ENCODE peak calls at places on chromosomes 4 and X, in eight cellular contexts. S is effector memory CD4-positive, alpha-beta T cell; H is AG04450; Y is colonic mucosa; J is OCI-LY7; K is CD8-positive, alpha-beta memory T cell; Z is brain microvascular endothelial cell; R is astrocyte of the cerebellum. A is an unnamed sample.

GRCh38 chr4:149441338-149441737 is 374.3 kb downstream of the IQCM start:
- DNase-seq in Y (no peak), Z (peak), J (no peak), K (no peak), H (no peak), S (no peak), R (peak), A (peak)

GRCh38 chrX:138856881-138857280 is 145.4 kb upstream of the FGF13 start:
- DNase-seq in R (no peak), H (no peak), J (no peak), S (no peak), Z (no peak), Y (no peak), K (no peak), A (no peak)

GRCh38 chr4:101071241-101071640 is 276.1 kb downstream of the PPP3CA start:
- DNase-seq in K (no peak), S (no peak), Z (no peak), H (no peak), J (no peak), R (no peak), Y (no peak), A (no peak)

GRCh38 chrX:54921427-54922021 is 900 bp downstream of the TRO start:
- DNase-seq in K (no peak), Y (peak), J (no peak), H (peak), R (peak), S (no peak), Z (peak), A (peak)

GRCh38 chr4:38757945-38758344 is 24.8 kb downstream of the TLR10 start:
- DNase-seq in S (no peak), R (no peak), Z (no peak), K (no peak), H (no peak), Y (no peak), J (peak), A (no peak)

GRCh38 chrX:40663880-40664630 is 16.7 kb upstream of the CXorf38 start:
- DNase-seq in R (no peak), Z (peak), S (no peak), K (no peak), H (no peak), Y (no peak), J (no peak), A (no peak)

GRCh38 chr4:41535911-41536361 is 2.0 kb upstream of the LIMCH1 start:
- DNase-seq in K (no peak), Z (no peak), H (no peak), J (no peak), S (no peak), Y (no peak), R (no peak), A (no peak)

GRCh38 chr4:48687313-48687712 is 92.8 kb downstream of the FRYL start:
- DNase-seq in H (no peak), Y (no peak), R (no peak), S (no peak), J (no peak), Z (no peak), K (no peak), A (no peak)

GRCh38 chr4:88244821-88245579 is 39.4 kb downstream of the PPM1K start:
- DNase-seq in J (peak), R (no peak), Y (no peak), S (peak), K (peak), Z (no peak), H (no peak), A (no peak)

GRCh38 chr4:29423836-29424721 is 1296.1 kb upstream of the PCDH7 start:
- DNase-seq in S (no peak), R (peak), H (peak), Y (no peak), Z (peak), J (no peak), K (no peak), A (peak)

GRCh38 chrX:20274121-20274520 is 7.4 kb upstream of the RPS6KA3 start:
- DNase-seq in S (no peak), K (no peak), H (no peak), J (no peak), Z (no peak), Y (no peak), R (no peak), A (no peak)

GRCh38 chrX:108993909-108994308 is 257.5 kb upstream of the IRS4 start:
- DNase-seq in S (no peak), R (no peak), Z (no peak), Y (no peak), H (no peak), K (no peak), J (no peak), A (no peak)

GRCh38 chr4:105225500-105225899 is 78.8 kb downstream of the TET2 start:
- DNase-seq in J (no peak), H (no peak), R (no peak), S (no peak), Y (no peak), Z (peak), K (no peak), A (no peak)

GRCh38 chrX:11461181-11462001 is 168.2 kb downstream of the AMELX start:
- DNase-seq in J (no peak), H (no peak), S (no peak), Z (peak), Y (no peak), R (no peak), K (no peak), A (no peak)

GRCh38 chr4:137609693-137610450 is 77.6 kb upstream of the PCDH18 start:
- DNase-seq in K (no peak), J (no peak), R (no peak), S (no peak), Y (no peak), H (peak), Z (peak), A (peak)

GRCh38 chr4:38983756-38984647 is 48.2 kb downstream of the TMEM156 start:
- DNase-seq in K (no peak), J (no peak), Z (no peak), H (no peak), S (no peak), Y (no peak), R (no peak), A (peak)

GRCh38 chrX:116499780-116500179 is 37.0 kb upstream of the CT83 start:
- DNase-seq in K (no peak), R (no peak), J (no peak), Y (no peak), Z (peak), S (no peak), H (no peak), A (peak)

GRCh38 chr4:168636506-168637176 is 139.8 kb downstream of the PALLD start:
- DNase-seq in J (no peak), K (no peak), S (no peak), R (no peak), H (no peak), Z (peak), Y (no peak), A (peak)

GRCh38 chr4:130849985-130850632 is 1754.2 kb downstream of the C4orf33 start:
- DNase-seq in Z (no peak), S (no peak), J (no peak), K (no peak), H (no peak), R (peak), Y (no peak), A (peak)

GRCh38 chr4:122434285-122434684 is 22.2 kb downstream of the IL2 start:
- DNase-seq in Z (no peak), K (no peak), H (no peak), Y (no peak), R (no peak), S (no peak), J (no peak), A (no peak)

GRCh38 chrX:9164535-9165425 is 130.9 kb upstream of the FAM9B start:
- DNase-seq in J (no peak), R (no peak), Y (no peak), H (no peak), K (no peak), Z (no peak), S (no peak), A (no peak)

GRCh38 chrX:4435905-4436304 is 722.5 kb upstream of the PRKX start:
- DNase-seq in R (no peak), H (no peak), Z (no peak), S (no peak), Y (no peak), J (no peak), K (no peak), A (no peak)

GRCh38 chrX:149274516-149275105 is 230.5 kb downstream of the IDS start:
- DNase-seq in Y (no peak), K (no peak), H (no peak), R (no peak), S (no peak), Z (peak), J (no peak), A (no peak)

GRCh38 chrX:129706395-129707072 is 32.2 kb upstream of the XPNPEP2 start:
- DNase-seq in K (no peak), J (no peak), Y (no peak), Z (no peak), S (no peak), R (no peak), H (no peak), A (no peak)

GRCh38 chrX:123338240-123338639 is 154.2 kb downstream of the GRIA3 start:
- DNase-seq in Z (no peak), H (no peak), J (no peak), R (no peak), Y (no peak), S (no peak), K (no peak), A (no peak)

GRCh38 chr4:159267940-159268327 is 165.1 kb downstream of the RAPGEF2 start:
- DNase-seq in K (no peak), J (no peak), Y (no peak), R (no peak), H (no peak), Z (no peak), S (no peak), A (no peak)

GRCh38 chr4:113559947-113560346 is 201.6 kb downstream of the CAMK2D start:
- DNase-seq in J (no peak), K (no peak), S (no peak), Y (no peak), R (no peak), H (no peak), Z (no peak), A (no peak)

GRCh38 chrX:73577368-73577767 is 14.4 kb downstream of the CHIC1 start:
- DNase-seq in J (no peak), S (no peak), H (peak), Z (peak), Y (no peak), K (no peak), R (peak), A (peak)

GRCh38 chrX:15404712-15405111 is 20.5 kb upstream of the VEGFD start:
- DNase-seq in S (no peak), Z (no peak), Y (peak), J (no peak), H (no peak), R (no peak), K (no peak), A (no peak)

GRCh38 chrX:8520791-8521190 is 56.2 kb downstream of the VCX3B start:
- DNase-seq in S (no peak), K (no peak), R (peak), J (no peak), Y (no peak), Z (no peak), H (no peak), A (no peak)

GRCh38 chr4:52780627-52781354 is 29.6 kb upstream of the ERVMER34-1 start:
- DNase-seq in Y (no peak), J (peak), R (no peak), S (no peak), Z (peak), K (no peak), H (no peak), A (no peak)

GRCh38 chr4:139282375-139283075 is 2.5 kb upstream of the MGARP start:
- DNase-seq in Z (peak), J (no peak), R (no peak), K (no peak), Y (no peak), S (no peak), H (no peak), A (no peak)

GRCh38 chr4:139281212-139281611 is 1.2 kb upstream of the MGARP start:
- DNase-seq in Z (no peak), S (no peak), J (no peak), K (no peak), R (no peak), Y (no peak), H (no peak), A (no peak)

GRCh38 chr4:139278450-139278849 is 1.6 kb downstream of the MGARP start:
- DNase-seq in R (no peak), H (no peak), S (no peak), Y (no peak), J (no peak), Z (no peak), K (no peak), A (no peak)

GRCh38 chr4:139278956-139279722 is 886 bp downstream of the MGARP start:
- DNase-seq in Z (no peak), S (no peak), R (no peak), K (no peak), Y (no peak), J (no peak), H (no peak), A (no peak)

DNA sequence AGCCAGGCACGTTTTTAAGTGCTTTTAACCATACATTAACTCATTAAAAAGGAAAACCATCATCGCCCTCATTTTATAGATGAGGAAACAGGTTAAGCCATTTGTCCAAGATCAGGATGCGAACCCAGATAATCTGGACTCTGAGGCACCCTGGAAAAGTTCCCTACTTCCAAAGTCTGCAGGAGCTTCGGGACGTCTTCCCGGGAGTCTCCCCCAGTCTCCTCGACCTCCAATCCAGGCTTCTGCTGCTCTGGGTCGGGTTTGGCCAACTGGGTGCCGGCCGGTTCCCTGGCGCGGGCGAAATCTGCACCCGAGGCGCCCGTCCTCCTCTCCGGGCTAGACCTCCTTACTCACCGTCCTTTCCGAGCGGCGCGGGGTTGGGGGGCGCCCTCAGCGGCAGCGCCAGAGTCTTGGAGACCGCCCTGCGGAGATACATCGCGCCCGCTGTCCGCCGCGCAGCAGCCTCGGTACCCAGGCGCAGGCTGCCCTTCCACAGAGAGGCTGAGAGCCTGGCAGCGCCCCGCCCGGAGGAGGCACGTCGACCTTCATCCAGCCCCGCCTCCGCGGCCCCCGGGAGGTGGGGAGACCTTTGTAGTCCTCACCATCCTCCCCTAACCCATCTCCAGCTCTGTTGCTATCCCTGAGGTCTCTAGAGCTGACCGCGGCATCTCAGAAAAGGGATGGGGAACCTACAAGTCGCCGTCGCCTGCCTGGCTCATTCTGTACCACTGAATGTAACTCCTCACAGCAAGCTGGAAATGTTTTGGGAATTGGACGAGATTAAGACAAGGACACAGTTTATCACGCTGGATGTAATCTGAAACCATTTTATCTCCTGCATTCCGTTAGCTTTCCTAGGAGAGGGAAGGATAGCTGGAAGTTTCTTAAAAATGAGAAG is at the start of gene MGARP:
- DNase-seq in S (no peak), K (peak), R (no peak), Z (no peak), Y (no peak), J (no peak), H (no peak), A (no peak)
- H3K4me3 ChIP-seq in S (peak), K (peak), R (peak), Z (peak), Y (peak), J (peak), H (peak), A (peak)

DNA sequence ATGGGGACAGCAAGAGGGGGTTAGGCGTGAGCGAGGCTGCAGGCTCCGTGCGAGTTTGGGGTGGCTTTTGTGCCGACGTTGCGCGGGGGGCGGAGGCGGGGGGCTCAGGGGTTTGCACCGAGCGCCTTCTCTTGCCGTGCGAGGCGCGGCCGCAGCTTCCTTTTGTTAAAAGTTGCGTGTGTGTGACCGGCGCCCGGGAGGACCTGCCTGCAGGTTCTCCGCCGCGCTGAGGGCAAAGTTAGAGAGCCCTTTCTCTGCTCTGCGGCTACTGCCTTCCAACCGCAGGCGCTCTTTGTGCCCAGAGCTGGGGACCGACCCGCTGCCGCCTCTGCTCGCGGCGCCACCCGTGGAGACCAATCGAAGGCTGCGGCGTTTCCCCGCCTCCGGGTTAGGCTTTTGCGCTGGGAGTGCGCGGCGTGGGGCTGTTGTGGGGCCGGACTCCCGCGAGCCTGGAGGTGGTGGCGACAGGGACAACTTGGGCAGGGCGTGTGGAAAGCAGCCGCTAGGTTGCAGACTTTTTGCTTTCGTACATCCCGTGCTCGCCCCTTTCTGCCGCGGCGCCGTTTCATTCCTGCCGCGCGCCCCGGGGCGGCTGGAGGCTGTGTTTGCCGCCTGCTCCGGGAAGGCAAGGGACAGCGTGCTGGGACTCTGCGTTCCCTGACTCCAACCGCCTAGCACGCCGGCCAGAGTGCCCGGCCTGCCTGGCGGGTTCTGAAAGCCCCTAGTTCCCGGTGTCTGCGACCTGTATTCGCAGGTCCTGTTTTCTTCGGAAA is 750 bp downstream of the KIT start:
- DNase-seq in R (peak), Z (peak), K (peak), H (no peak), J (no peak), S (peak), Y (peak), A (no peak)
- H3K4me3 ChIP-seq in R (peak), Z (peak), K (peak), H (peak), J (no peak), S (peak), Y (peak), A (peak)

GRCh38 chrX:52995974-52996304 is 37.6 kb upstream of the FAM156A start:
- DNase-seq in H (no peak), Y (no peak), Z (no peak), S (no peak), J (no peak), R (no peak), K (no peak), A (no peak)
- H3K4me3 ChIP-seq in H (peak), Y (peak), Z (peak), S (peak), J (peak), R (peak), K (peak), A (peak)

DNA sequence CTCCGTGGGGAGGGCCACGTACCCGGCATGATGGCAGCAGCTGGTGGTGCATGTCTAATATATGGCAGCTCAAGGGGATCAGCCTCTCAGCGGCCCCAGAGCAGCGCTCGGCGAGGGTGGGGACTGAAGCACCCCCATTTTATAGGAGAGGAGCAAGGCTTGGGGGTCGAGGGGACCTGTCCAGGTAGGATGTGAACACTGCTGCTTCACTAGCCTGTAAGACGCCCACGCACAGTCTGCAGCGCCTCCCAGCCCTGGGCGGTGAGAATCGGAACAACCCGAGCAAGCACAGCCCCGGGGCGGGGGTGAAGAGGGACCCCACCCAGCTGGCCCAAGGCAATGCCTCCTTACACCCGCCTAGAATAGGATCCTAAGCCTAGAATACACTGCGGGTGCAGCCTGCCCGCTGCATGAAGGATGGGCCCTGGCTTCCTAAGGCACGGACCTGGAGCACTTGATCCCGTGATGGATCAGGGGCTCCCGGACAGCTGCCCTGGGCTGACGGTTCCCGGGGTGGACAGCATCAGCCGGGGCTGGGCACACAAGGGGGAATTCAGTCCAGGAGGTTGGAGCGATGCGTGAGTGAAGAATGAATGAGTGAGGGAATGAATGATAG is 17.6 kb downstream of the ADRA2C start:
- DNase-seq in Y (peak), H (no peak), R (no peak), Z (peak), S (no peak), K (no peak), J (no peak), A (no peak)
- H3K4me3 ChIP-seq in Y (no peak), H (no peak), R (no peak), Z (no peak), S (no peak), K (no peak), J (no peak), A (no peak)

DNA sequence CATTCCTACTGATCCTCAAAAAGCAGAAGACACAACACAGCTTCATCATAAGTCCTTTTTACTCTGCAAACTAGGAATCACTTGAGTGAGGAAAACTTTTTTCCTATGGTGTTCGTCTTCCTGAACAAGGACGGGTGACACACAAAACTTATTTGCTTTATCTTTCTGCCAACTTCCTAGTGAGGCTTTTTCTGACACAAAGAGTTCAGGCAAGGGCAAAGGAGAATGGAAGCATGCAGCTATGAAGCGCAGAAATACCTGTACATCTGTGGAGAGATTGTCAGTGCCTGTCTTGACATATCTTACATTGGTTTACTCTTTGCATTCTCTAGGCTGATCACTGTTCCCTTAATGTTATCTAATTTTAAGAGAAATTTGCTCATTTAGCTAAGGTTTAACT is 548.0 kb upstream of the IGFBP7 start:
- DNase-seq in R (no peak), K (no peak), J (no peak), S (no peak), H (no peak), Z (no peak), Y (no peak), A (no peak)
- H3K4me3 ChIP-seq in R (no peak), K (no peak), J (no peak), S (no peak), H (no peak), Z (no peak), Y (no peak), A (no peak)

DNA sequence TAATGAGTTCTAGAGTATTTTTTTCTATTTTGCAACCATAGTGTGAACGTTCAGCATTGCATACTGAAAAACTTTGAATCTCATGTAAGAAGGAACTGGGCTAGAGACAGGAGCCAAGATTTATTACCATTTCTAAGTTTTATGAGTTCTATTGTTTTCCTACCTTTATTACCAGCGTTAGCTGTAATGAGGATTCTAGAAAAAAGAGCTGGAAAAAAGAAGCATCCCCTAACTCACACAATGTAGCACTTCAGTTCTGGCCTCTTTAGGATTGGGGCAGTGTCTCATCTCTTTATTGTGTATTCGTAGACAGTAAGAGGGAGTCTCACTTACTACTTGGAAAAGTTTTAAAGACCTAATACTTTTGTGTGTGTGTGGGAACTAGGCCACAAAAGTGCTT is 101.6 kb upstream of the TENM3 start:
- DNase-seq in H (no peak), S (no peak), J (no peak), K (no peak), Y (no peak), R (no peak), Z (no peak), A (no peak)
- H3K4me3 ChIP-seq in H (no peak), S (no peak), J (no peak), K (no peak), Y (no peak), R (no peak), Z (no peak), A (no peak)